ENCODE peak calls at places on chromosomes 11 and 22, in eight cellular contexts. G is MM.1S, P is PC-3, R is mesendoderm, S is GM23248, Q is GM23338, Y is HCT116, F is OCI-LY7. A is an unnamed sample. For H3K79me2, the result is how much of the 10 kb centered on the place peaks cover.

GRCh38 chr11:83220279-83220678 is 26.8 kb downstream of the ANKRD42 start:
- DNase-seq in S (no peak), P (peak), F (no peak), Y (no peak), Q (no peak), R (no peak), G (no peak), A (no peak)

GRCh38 chr11:127890026-127890611 is 697.2 kb downstream of the ETS1 start:
- DNase-seq in G (no peak), Y (no peak), R (no peak), F (no peak), Q (no peak), S (peak), P (peak), A (peak)

GRCh38 chr11:44852952-44853351 is 97.7 kb downstream of the TP53I11 start:
- DNase-seq in R (no peak), F (no peak), S (no peak), Q (no peak), G (no peak), P (no peak), Y (no peak), A (no peak)

GRCh38 chr11:124900464-124900863 is 2.8 kb upstream of the ROBO4 start:
- DNase-seq in G (no peak), R (peak), F (no peak), Y (peak), P (peak), S (peak), Q (no peak), A (peak)

GRCh38 chr11:116415095-116415494 is 357.7 kb downstream of the BUD13 start:
- DNase-seq in S (no peak), G (no peak), Q (peak), R (peak), F (no peak), P (no peak), Y (no peak), A (no peak)

GRCh38 chr22:17597217-17597616 is 31.3 kb downstream of the ATP6V1E1 start:
- DNase-seq in S (peak), Y (no peak), R (no peak), P (no peak), Q (no peak), G (no peak), F (no peak), A (peak)

GRCh38 chr11:73554677-73555320 is 43.1 kb downstream of the FAM168A start:
- DNase-seq in Q (peak), F (no peak), Y (no peak), R (no peak), P (no peak), S (no peak), G (no peak), A (no peak)

GRCh38 chr11:24496371-24496727 is 504 bp upstream of the LUZP2 start:
- DNase-seq in S (peak), Q (peak), G (no peak), P (no peak), Y (no peak), R (no peak), F (no peak), A (peak)

GRCh38 chr11:125980421-125980820 is 34.6 kb downstream of the VSIG10L2 start:
- DNase-seq in P (no peak), Q (no peak), F (no peak), G (no peak), S (no peak), R (peak), Y (no peak), A (no peak)
- H3K79me2 ChIP-seq in P (under half), Q (under half), F (under half), G (under half), S (under half), R (under half), Y (under half), A (under half)

DNA sequence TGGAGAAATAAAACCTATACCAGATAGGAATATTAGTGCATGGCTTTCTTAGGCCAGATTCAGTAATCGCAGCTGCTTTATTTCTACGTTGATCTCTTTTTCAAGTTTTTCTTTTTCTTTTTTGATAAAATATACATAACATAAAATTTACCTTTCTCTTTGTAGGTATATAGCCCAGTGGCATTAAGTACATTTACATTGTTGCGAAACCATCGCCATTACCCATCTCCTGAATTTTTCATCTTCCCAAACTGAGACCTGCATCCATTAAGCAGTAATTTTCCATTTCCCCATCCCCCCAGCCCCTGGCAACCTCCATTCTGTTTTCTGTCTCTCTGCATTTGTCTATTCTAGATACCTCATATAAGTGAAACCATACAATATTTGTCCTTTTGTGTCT is 41.3 kb downstream of the PANX1 start:
- DNase-seq in Q (no peak), S (no peak), R (no peak), F (no peak), G (no peak), Y (no peak), P (no peak), A (no peak)
- H3K79me2 ChIP-seq in Q (half or more), S (half or more), R (under half), F (under half), G (under half), Y (half or more), P (half or more), A (under half)

GRCh38 chr11:68536706-68537105 is 76.2 kb downstream of the PPP6R3 start:
- DNase-seq in R (no peak), Q (no peak), S (no peak), Y (no peak), F (no peak), P (no peak), G (no peak), A (no peak)
- H3K79me2 ChIP-seq in R (under half), Q (half or more), S (half or more), Y (half or more), F (under half), P (half or more), G (half or more), A (under half)

DNA sequence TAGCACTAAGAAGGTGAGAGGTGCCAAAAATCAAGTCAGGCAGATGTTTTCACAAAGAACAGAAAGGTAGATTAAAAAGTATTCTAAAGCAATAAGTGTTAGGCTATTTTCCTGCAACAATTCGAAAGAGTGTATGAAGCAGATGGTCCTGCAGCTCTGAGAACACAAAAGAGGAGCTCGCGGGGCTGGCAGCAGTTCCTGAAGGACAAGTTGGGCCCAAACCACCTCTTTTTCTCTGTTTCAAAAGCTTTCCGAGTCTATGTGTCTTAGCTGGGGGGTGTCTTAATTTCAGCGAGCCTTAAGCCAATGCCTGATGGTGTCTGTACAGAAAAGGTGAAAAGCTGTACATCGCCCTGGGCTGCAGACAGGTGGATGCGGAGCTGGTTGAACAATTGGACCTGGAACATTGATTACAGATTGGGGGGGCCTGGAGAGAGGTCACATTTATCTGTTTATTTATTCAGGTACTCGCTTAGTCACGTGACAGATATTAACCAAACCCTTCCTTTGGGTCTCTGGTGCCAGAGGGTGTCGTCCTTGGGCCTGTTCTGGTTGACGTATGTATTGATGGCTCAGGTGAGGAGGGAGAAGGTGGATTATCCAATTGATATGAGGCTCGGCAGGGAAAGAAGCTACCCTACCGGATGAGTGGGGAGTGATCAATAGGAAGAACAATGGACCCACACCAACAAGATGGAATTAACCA is 24.7 kb downstream of the GRIK4 start:
- DNase-seq in P (no peak), R (no peak), F (no peak), Q (no peak), S (no peak), G (no peak), Y (no peak), A (no peak)
- H3K79me2 ChIP-seq in P (under half), R (under half), F (under half), Q (under half), S (under half), G (under half), Y (under half), A (under half)

DNA sequence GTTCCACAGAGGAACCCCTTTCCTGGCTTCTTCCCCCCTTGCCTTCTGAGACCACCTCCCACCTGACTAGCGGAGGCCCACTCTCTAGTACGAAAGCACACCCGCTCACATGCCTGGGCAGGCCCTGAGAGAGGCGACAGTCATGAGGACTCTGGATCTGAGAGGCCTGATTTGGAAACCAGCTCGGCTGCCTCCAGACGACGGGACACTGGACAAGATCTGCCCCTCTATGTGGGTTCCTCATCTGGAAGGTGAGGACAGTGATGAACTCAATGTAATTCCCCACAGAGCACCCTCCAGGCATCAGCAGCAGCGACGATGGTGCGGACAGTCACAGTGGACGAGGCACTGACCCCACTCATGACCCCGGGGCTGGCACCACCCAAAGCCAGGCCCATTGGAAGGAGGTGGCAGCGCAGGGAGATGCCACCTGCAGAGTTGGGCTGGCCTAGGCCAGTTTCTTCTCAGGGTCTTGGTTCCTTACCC is 7.5 kb downstream of the SULT4A1 start:
- DNase-seq in Y (no peak), G (no peak), F (no peak), Q (no peak), P (no peak), R (no peak), S (no peak), A (no peak)
- H3K79me2 ChIP-seq in Y (half or more), G (under half), F (under half), Q (half or more), P (under half), R (under half), S (under half), A (under half)

GRCh38 chr11:8221025-8221723 is 42.5 kb downstream of the LMO1 start:
- DNase-seq in R (peak), F (no peak), Q (no peak), Y (no peak), S (peak), P (no peak), G (no peak), A (no peak)
- H3K79me2 ChIP-seq in R (under half), F (under half), Q (under half), Y (under half), S (under half), P (under half), G (under half), A (under half)

GRCh38 chr22:41768420-41768819 is 32.1 kb upstream of the CCDC134 start:
- DNase-seq in P (peak), S (peak), Q (no peak), R (peak), G (no peak), F (no peak), Y (no peak), A (peak)
- H3K79me2 ChIP-seq in P (under half), S (under half), Q (under half), R (under half), G (under half), F (under half), Y (under half), A (under half)